ENCODE peak calls at places on chromosomes 6 and 20, in eight cellular contexts. D is H7; F is testis; G is naive thymus-derived CD4-positive, alpha-beta T cell; W is transverse colon; X is H1; U is adrenal gland; N is HCT116. B is an unnamed sample. For H3K27me3, the result is how much of the 10 kb centered on the place peaks cover.

GRCh38 chr6:10722820-10723651 is at the start of gene TMEM14C:
- DNase-seq in W (peak), X (peak), U (peak), G (peak), N (peak), F (peak), D (peak), B (peak)

GRCh38 chr20:13546497-13547131 is 92.1 kb downstream of the TASP1 start:
- DNase-seq in X (peak), D (peak), F (peak), G (peak), U (peak), N (peak), W (peak), B (peak)

GRCh38 chr6:16130932-16131387 is 2.1 kb downstream of the MYLIP start:
- DNase-seq in N (no peak), X (no peak), W (peak), G (no peak), F (peak), D (peak), U (no peak), B (no peak)

GRCh38 chr6:125046107-125046925 is 84.1 kb downstream of the RNF217 start:
- DNase-seq in D (no peak), F (no peak), U (no peak), N (no peak), G (no peak), W (no peak), X (no peak), B (peak)

GRCh38 chr6:107386340-107386739 is 73.0 kb downstream of the PDSS2 start:
- DNase-seq in X (no peak), W (no peak), D (no peak), U (no peak), N (no peak), G (no peak), F (no peak), B (no peak)

GRCh38 chr20:35342154-35342769 is 50.0 kb upstream of the FAM83C start:
- DNase-seq in D (no peak), G (no peak), X (no peak), F (no peak), W (no peak), N (no peak), U (no peak), B (no peak)

GRCh38 chr6:3291987-3292386 is 33.2 kb downstream of the PSMG4 start:
- DNase-seq in N (no peak), F (no peak), U (no peak), X (no peak), D (no peak), W (no peak), G (no peak), B (no peak)

GRCh38 chr6:158803733-158804143 is 15.4 kb downstream of the EZR start:
- DNase-seq in W (no peak), X (no peak), D (no peak), F (no peak), U (no peak), N (no peak), G (no peak), B (no peak)

GRCh38 chr6:138257638-138258040 is 39.3 kb upstream of the PBOV1 start:
- DNase-seq in F (no peak), D (no peak), G (no peak), W (no peak), N (no peak), U (no peak), X (no peak), B (no peak)

GRCh38 chr6:158518196-158519127 is 41.4 kb upstream of the TMEM181 start:
- DNase-seq in D (peak), F (peak), X (peak), N (peak), U (peak), G (peak), W (peak), B (peak)

GRCh38 chr6:39468385-39468784 is 145.9 kb upstream of the KCNK16 start:
- DNase-seq in W (no peak), F (no peak), U (no peak), X (no peak), N (no peak), G (no peak), D (no peak), B (no peak)

GRCh38 chr6:136208783-136209182 is 41.3 kb downstream of the MTFR2 start:
- DNase-seq in X (no peak), U (no peak), D (no peak), G (no peak), F (no peak), N (no peak), W (no peak), B (no peak)

GRCh38 chr6:17601389-17601703 is 1.2 kb downstream of the FAM8A1 start:
- DNase-seq in F (no peak), G (no peak), D (no peak), U (no peak), N (no peak), W (no peak), X (no peak), B (no peak)
- H3K27me3 ChIP-seq in F (under half), G (under half), D (under half), U (under half), N (under half), W (under half), X (under half), B (under half)

DNA sequence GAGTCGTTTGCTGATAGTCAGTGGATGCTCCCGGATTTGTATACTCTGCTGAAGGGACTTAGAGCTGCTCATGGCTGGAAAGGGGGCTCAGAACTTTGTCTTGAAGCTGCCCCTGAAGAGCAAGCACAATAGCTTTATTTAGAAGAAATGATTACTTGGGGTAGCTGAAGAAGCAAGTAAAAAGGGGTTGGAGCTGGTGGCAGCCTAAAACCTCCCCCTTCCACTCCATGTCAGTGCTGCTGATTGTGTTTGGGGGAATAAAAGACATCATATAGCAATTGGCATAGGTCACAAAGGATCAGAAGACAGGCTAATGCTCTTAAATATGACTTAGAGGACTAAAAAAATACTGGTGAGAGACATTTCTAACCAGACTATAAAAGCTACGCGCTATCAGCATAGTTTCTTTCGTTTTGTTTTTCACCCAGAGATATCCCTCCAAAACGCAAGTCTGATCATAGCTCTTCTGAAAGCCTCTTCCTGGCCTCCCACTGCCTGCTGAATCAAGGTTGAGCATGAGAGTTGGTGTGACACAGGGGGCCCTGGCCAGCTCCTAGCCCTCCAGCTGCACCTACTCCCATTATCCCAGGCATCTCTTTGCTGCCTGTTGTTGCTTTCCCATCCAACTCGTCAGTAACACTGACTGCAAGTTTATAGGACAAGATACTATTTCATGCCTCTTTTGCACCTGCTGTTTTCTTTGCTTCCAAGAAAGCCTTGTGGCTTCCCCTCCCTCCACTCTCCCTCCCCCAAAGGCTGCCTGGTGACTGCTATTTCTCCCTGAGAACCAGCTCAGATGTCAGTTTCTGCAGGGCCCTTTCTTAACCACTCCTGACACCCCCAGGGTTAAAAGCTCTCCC is 33.9 kb upstream of the SGK1 start:
- DNase-seq in W (no peak), D (peak), U (no peak), X (peak), G (peak), F (no peak), N (no peak), B (no peak)
- H3K4me3 ChIP-seq in W (no peak), D (no peak), U (no peak), X (no peak), G (peak), F (no peak), N (no peak), B (no peak)

GRCh38 chr20:1003920-1004697 is 2.0 kb upstream of the RSPO4 start:
- DNase-seq in N (no peak), F (no peak), W (no peak), U (no peak), X (no peak), G (no peak), D (no peak), B (no peak)
- H3K27me3 ChIP-seq in N (under half), F (under half), W (half or more), U (under half), X (under half), G (under half), D (under half), B (under half)

GRCh38 chr6:41255638-41256246 is 27.6 kb downstream of the TREML4 start:
- DNase-seq in N (no peak), G (no peak), U (no peak), X (no peak), D (no peak), F (no peak), W (peak), B (no peak)
- H3K4me3 ChIP-seq in N (no peak), G (no peak), U (no peak), X (no peak), D (no peak), F (no peak), W (no peak), B (no peak)

GRCh38 chr6:68728124-68728523 is 93.0 kb downstream of the ADGRB3 start:
- DNase-seq in W (no peak), D (no peak), G (no peak), F (no peak), U (no peak), X (no peak), N (no peak), B (no peak)
- H3K27me3 ChIP-seq in W (under half), D (under half), G (under half), F (under half), U (under half), X (under half), N (under half), B (under half)

DNA sequence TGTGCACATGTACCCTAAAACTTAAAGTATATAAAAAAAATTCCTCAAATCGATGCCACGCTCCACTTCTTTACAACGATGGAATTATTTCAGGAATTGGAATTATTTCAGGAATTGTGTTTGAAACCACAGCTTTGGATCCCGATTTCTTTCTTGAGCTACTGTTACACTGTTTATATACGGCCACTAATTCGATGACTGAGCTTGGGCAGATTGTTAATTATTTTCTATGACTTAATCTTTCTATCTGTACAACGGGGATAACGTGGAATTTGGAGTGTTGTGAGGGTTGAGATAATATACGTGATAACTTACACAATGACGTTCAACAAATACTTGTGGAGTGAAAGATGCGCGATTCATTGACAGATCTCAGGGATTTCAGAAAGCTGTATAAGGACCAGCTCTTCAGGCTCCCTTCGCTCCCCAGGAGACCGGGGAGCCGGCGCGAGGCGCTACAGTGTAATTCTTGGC is 171.3 kb downstream of the SLC16A10 start:
- DNase-seq in U (no peak), X (no peak), W (no peak), F (no peak), N (no peak), G (no peak), D (no peak), B (no peak)
- H3K4me3 ChIP-seq in U (no peak), X (no peak), W (peak), F (peak), N (peak), G (peak), D (no peak), B (peak)

GRCh38 chr20:62986257-62986807 is 20.4 kb downstream of the BHLHE23 start:
- DNase-seq in U (no peak), X (no peak), G (no peak), W (no peak), D (peak), N (no peak), F (no peak), B (no peak)
- H3K27me3 ChIP-seq in U (under half), X (under half), G (under half), W (half or more), D (under half), N (under half), F (under half), B (under half)

GRCh38 chr6:27287751-27288135 is 24.3 kb downstream of the POM121L2 start:
- DNase-seq in N (no peak), W (no peak), F (no peak), U (no peak), G (no peak), D (no peak), X (no peak), B (no peak)
- H3K4me3 ChIP-seq in N (no peak), W (no peak), F (no peak), U (no peak), G (no peak), D (peak), X (peak), B (peak)

GRCh38 chr6:27208042-27208441 is 39.5 kb upstream of the PRSS16 start:
- DNase-seq in F (no peak), X (no peak), N (no peak), U (no peak), G (no peak), W (no peak), D (no peak), B (no peak)

GRCh38 chr6:27209659-27210269 is 37.7 kb upstream of the PRSS16 start:
- DNase-seq in D (no peak), N (no peak), X (no peak), W (no peak), U (no peak), F (no peak), G (no peak), B (peak)

GRCh38 chr6:27209167-27209566 is 38.3 kb upstream of the PRSS16 start:
- DNase-seq in X (no peak), G (no peak), F (no peak), W (no peak), D (no peak), U (no peak), N (no peak), B (no peak)

GRCh38 chr6:27205375-27206278 is 41.9 kb upstream of the PRSS16 start:
- DNase-seq in D (peak), X (no peak), G (no peak), U (no peak), W (no peak), F (no peak), N (no peak), B (peak)

DNA sequence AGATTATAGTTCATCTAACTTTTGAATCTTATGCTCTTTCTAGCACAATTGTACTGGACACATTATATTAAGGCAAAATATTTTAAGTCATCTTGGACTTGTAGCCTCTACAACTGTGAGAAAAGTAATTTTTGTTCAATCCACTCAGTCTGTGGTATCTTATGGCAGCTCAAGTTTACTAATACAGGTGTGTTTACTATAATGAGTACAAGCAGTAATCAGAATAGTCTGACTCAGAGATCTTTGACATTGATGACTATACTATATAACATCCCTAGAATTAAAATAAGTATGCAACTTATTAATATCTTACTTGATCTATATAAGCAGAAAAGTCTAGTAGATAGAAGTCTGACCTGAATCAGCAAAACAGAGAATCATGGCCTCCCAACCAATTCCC is 40.7 kb upstream of the PRSS16 start:
- DNase-seq in D (no peak), F (no peak), X (no peak), U (no peak), N (no peak), G (no peak), W (no peak), B (no peak)
- H3K27me3 ChIP-seq in D (under half), F (under half), X (under half), U (under half), N (under half), G (under half), W (half or more), B (under half)

B was measured in BE2C.